ENCODE peak calls at places on chromosomes 12 and 14, in four cellular contexts. C is aorta, K is left ventricle myocardium inferior, F is right cardiac atrium. Y is an unnamed sample.

GRCh38 chr14:23538785-23539184 is 12.8 kb downstream of the ZFHX2 start:
- DNase-seq in C (no peak), K (peak), F (peak), Y (no peak)

GRCh38 chr12:100356646-100357223 is at the start of gene SLC17A8:
- DNase-seq in C (no peak), K (no peak), F (no peak), Y (no peak)

GRCh38 chr12:76704693-76705092 is 59.2 kb upstream of the ZDHHC17 start:
- DNase-seq in C (no peak), K (no peak), F (no peak), Y (no peak)

GRCh38 chr12:14238224-14238792 is 127.2 kb upstream of the ATF7IP start:
- DNase-seq in C (no peak), K (no peak), F (no peak), Y (no peak)

GRCh38 chr12:128205145-128205544 is 61.8 kb upstream of the TMEM132C start:
- DNase-seq in C (no peak), K (no peak), F (no peak), Y (no peak)

GRCh38 chr12:39272934-39273770 is 169.8 kb downstream of the KIF21A start:
- DNase-seq in C (no peak), K (no peak), F (no peak), Y (peak)

GRCh38 chr14:73723411-73723798 is 9.2 kb upstream of the PNMA1 start:
- DNase-seq in C (no peak), K (no peak), F (no peak), Y (no peak)

GRCh38 chr14:32382704-32383103 is 53.6 kb downstream of the AKAP6 start:
- DNase-seq in C (no peak), K (no peak), F (no peak), Y (peak)

GRCh38 chr12:110314308-110314707 is 33.3 kb downstream of the ATP2A2 start:
- DNase-seq in C (no peak), K (no peak), F (no peak), Y (no peak)

GRCh38 chr12:114397978-114398881 is 7.7 kb downstream of the TBX5 start:
- DNase-seq in C (no peak), K (no peak), F (no peak), Y (no peak)

GRCh38 chr14:44564908-44565307 is 57.8 kb upstream of the FSCB start:
- DNase-seq in C (no peak), K (no peak), F (no peak), Y (no peak)

GRCh38 chr12:68001486-68002466 is 12.5 kb downstream of the IFNG-AS1 start:
- DNase-seq in C (no peak), K (no peak), F (no peak), Y (no peak)

GRCh38 chr12:45259732-45260480 is 44.0 kb downstream of the ANO6 start:
- DNase-seq in C (no peak), K (no peak), F (no peak), Y (no peak)

GRCh38 chr12:3920378-3921141 is 47.4 kb upstream of the PARP11 start:
- DNase-seq in C (no peak), K (no peak), F (no peak), Y (no peak)

GRCh38 chr14:52377940-52378339 is 63.8 kb downstream of the PTGER2 start:
- DNase-seq in C (no peak), K (no peak), F (no peak), Y (no peak)

GRCh38 chr14:61516957-61517356 is 178.4 kb upstream of the HIF1A start:
- DNase-seq in C (peak), K (no peak), F (peak), Y (no peak)

GRCh38 chr14:105092912-105093425 is 27.7 kb upstream of the GPR132 start:
- DNase-seq in C (peak), K (peak), F (peak), Y (no peak)

GRCh38 chr12:13347241-13348043 is 150.9 kb downstream of the EMP1 start:
- DNase-seq in C (no peak), K (no peak), F (peak), Y (peak)

GRCh38 chr12:43969882-43970281 is 134.0 kb downstream of the TMEM117 start:
- DNase-seq in C (no peak), K (no peak), F (no peak), Y (no peak)

GRCh38 chr12:52253391-52254179 is 20.5 kb downstream of the KRT7 start:
- DNase-seq in C (no peak), K (no peak), F (no peak), Y (no peak)

GRCh38 chr14:89543420-89543790 is 126.4 kb upstream of the FOXN3 start:
- DNase-seq in C (peak), K (no peak), F (no peak), Y (no peak)

GRCh38 chr12:99386907-99387306 is 260.6 kb upstream of the GARIN6 start:
- DNase-seq in C (no peak), K (no peak), F (no peak), Y (peak)

GRCh38 chr12:3752096-3752709 is 706 bp downstream of the CRACR2A start:
- DNase-seq in C (peak), K (peak), F (peak), Y (no peak)

GRCh38 chr14:36580856-36581831 is 1.3 kb downstream of the NKX2-8 start:
- DNase-seq in C (no peak), K (peak), F (no peak), Y (no peak)

GRCh38 chr12:80778005-80778541 is 61.4 kb downstream of the MYF5 start:
- DNase-seq in C (peak), K (peak), F (peak), Y (peak)

GRCh38 chr12:124774462-124775167 is 89.0 kb downstream of the SCARB1 start:
- DNase-seq in C (no peak), K (no peak), F (peak), Y (no peak)

GRCh38 chr12:32801269-32802019 is 45.7 kb upstream of the YARS2 start:
- DNase-seq in C (no peak), K (no peak), F (no peak), Y (no peak)

GRCh38 chr14:47208434-47208833 is 467.0 kb downstream of the MDGA2 start:
- DNase-seq in C (no peak), K (no peak), F (no peak), Y (no peak)

GRCh38 chr12:108634225-108634795 is 616 bp upstream of the SELPLG start:
- DNase-seq in C (peak), K (no peak), F (no peak), Y (no peak)

GRCh38 chr12:6824962-6825381 is 3.2 kb upstream of the P3H3 start:
- DNase-seq in C (peak), K (no peak), F (no peak), Y (no peak)

GRCh38 chr12:6826734-6827436 is 1.3 kb upstream of the P3H3 start:
- DNase-seq in C (peak), K (no peak), F (no peak), Y (no peak)

GRCh38 chr12:6824085-6824800 is 2.6 kb downstream of the GPR162 start:
- DNase-seq in C (peak), K (no peak), F (no peak), Y (no peak)

GRCh38 chr12:6826125-6826733 is 2.0 kb upstream of the P3H3 start:
- DNase-seq in C (peak), K (no peak), F (no peak), Y (no peak)

GRCh38 chr12:6825398-6826124 is 2.6 kb upstream of the P3H3 start:
- DNase-seq in C (peak), K (peak), F (peak), Y (peak)
- H3K4me3 ChIP-seq in C (no peak), K (peak), F (no peak), Y (peak)

GRCh38 chr14:65361920-65362319 is 50.6 kb upstream of the FUT8 start:
- DNase-seq in C (peak), K (peak), F (peak), Y (no peak)
- H3K4me3 ChIP-seq in C (no peak), K (no peak), F (no peak), Y (no peak)

GRCh38 chr12:56161677-56162351 is 3.7 kb downstream of the MYL6 start:
- DNase-seq in C (peak), K (no peak), F (no peak), Y (no peak)
- H3K4me3 ChIP-seq in C (no peak), K (peak), F (no peak), Y (no peak)

DNA sequence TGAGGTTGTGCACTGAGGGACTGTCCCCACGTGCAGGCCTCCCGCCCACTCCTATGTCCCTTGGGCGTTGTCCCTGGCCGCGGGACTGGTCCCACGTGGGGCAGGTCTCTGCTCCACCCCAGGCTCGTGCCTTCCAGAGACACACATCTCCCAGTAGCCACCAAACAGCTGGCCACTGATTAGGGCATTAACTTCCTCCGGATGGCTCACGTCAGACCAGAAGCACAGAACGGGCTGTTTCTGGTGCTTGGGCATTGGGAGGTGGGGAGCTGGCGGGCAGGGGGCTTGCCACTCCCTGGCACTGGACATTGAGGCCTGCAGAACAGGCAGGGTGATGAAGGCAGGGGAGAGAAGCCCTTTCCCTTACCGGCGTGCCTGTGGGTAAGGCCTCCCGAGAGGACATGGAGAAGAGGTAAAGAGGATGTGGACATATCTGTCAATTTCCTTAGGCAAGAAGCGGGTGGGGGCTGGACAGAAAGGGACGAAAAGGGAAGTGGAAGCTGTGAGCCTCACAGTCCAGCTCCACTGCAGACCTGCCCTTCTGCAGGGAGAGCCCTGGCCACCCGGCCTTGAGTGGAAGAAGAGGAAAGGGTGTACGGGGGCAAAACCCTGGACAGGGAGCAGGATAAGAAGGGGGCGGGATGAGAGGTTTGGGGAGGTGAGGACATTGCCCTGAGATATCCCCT is 101.2 kb downstream of the NINJ2 start:
- DNase-seq in C (peak), K (peak), F (peak), Y (no peak)
- H3K4me3 ChIP-seq in C (no peak), K (peak), F (no peak), Y (no peak)

GRCh38 chr12:121294151-121294889 is 2.2 kb downstream of the CAMKK2 start:
- DNase-seq in C (no peak), K (no peak), F (no peak), Y (no peak)
- H3K4me3 ChIP-seq in C (no peak), K (peak), F (no peak), Y (no peak)

GRCh38 chr14:71550367-71550766 is 381.9 kb upstream of the RGS6 start:
- DNase-seq in C (no peak), K (no peak), F (no peak), Y (no peak)
- H3K4me3 ChIP-seq in C (no peak), K (no peak), F (no peak), Y (no peak)

GRCh38 chr12:6336079-6336858 is 5.6 kb downstream of the TNFRSF1A start:
- DNase-seq in C (peak), K (peak), F (peak), Y (peak)

GRCh38 chr12:6334359-6334758 is 7.5 kb downstream of the TNFRSF1A start:
- DNase-seq in C (no peak), K (no peak), F (peak), Y (no peak)

GRCh38 chr12:6336859-6337744 is 4.8 kb downstream of the TNFRSF1A start:
- DNase-seq in C (peak), K (no peak), F (no peak), Y (no peak)

GRCh38 chr12:6334940-6335450 is 6.9 kb downstream of the TNFRSF1A start:
- DNase-seq in C (peak), K (no peak), F (peak), Y (no peak)

GRCh38 chr12:6335451-6336078 is 6.3 kb downstream of the TNFRSF1A start:
- DNase-seq in C (peak), K (peak), F (peak), Y (peak)
- H3K4me3 ChIP-seq in C (no peak), K (peak), F (peak), Y (peak)

GRCh38 chr14:90556050-90556477 is 159.2 kb downstream of the CALM1 start:
- DNase-seq in C (peak), K (peak), F (peak), Y (no peak)
- H3K4me3 ChIP-seq in C (no peak), K (peak), F (no peak), Y (no peak)

GRCh38 chr14:70654609-70655008 is 12.9 kb downstream of the TTC9 start:
- DNase-seq in C (no peak), K (no peak), F (no peak), Y (no peak)
- H3K4me3 ChIP-seq in C (no peak), K (no peak), F (no peak), Y (no peak)

Y was measured in HFF-Myc.